ENCODE peak calls at places on chromosomes 7 and 10, in nine cellular contexts. R is glomerular endothelial cell; L is brain pericyte; N is naive thymus-derived CD8-positive, alpha-beta T cell; X is NAMALWA; C is H7; V is fibroblast of lung; G is tibial artery; O is B cell. J is an unnamed sample.

GRCh38 chr10:59336632-59337031 is 25.7 kb downstream of the FAM13C start:
- DNase-seq in G (no peak), O (no peak), X (no peak), C (no peak), L (no peak), R (no peak), V (peak; percentile 86), N (no peak), J (no peak)

GRCh38 chr10:5282137-5282536 is 82.6 kb upstream of the UCN3 start:
- DNase-seq in O (no peak), N (no peak), V (no peak), X (no peak), R (no peak), L (no peak), C (no peak), G (no peak), J (no peak)

GRCh38 chr7:149496642-149497391 is 792 bp downstream of the ZNF746 start:
- DNase-seq in C (peak; percentile 73), R (no peak), G (peak; percentile 41), V (peak; percentile 42), X (peak; percentile 41), L (no peak), N (peak; percentile 57), O (peak; percentile 46), J (peak; percentile 56)

GRCh38 chr10:126309193-126309592 is 79.1 kb downstream of the ADAM12 start:
- DNase-seq in G (no peak), V (no peak), R (no peak), N (no peak), L (no peak), X (no peak), C (no peak), O (no peak), J (no peak)

GRCh38 chr7:122343986-122344620 is 39.6 kb upstream of the FEZF1 start:
- DNase-seq in G (no peak), N (no peak), V (no peak), L (no peak), R (no peak), X (no peak), O (no peak), C (no peak), J (no peak)

GRCh38 chr10:100109670-100110069 is 28.0 kb upstream of the CPN1 start:
- DNase-seq in N (no peak), C (no peak), G (no peak), X (peak; percentile 60), L (no peak), V (no peak), O (no peak), R (no peak), J (no peak)

GRCh38 chr10:125115409-125115808 is 45.0 kb downstream of the CTBP2 start:
- DNase-seq in L (no peak), N (no peak), O (no peak), R (no peak), X (no peak), C (no peak), G (no peak), V (no peak), J (no peak)

GRCh38 chr7:121395494-121395960 is 581 bp downstream of the FAM3C start:
- DNase-seq in G (peak; percentile 21), L (no peak), V (peak; percentile 32), R (no peak), O (peak; percentile 64), C (no peak), N (peak; percentile 53), X (peak; percentile 80), J (no peak)

GRCh38 chr7:100171087-100171681 is 2.8 kb upstream of the GAL3ST4 start:
- DNase-seq in L (no peak), C (peak; percentile 95), G (no peak), X (no peak), V (no peak), R (no peak), N (peak; percentile 64), O (no peak), J (no peak)

J was measured in caudate nucleus.